ENCODE peak calls at places on chromosome 16, in seven cellular contexts. One of them, this sample, is unnamed. For H3K27me3, the result is how much of the 10 kb centered on the place peaks cover.

GRCh38 chr16:7016986-7017385 is 315.7 kb upstream of the RBFOX1 start:
- DNase-seq in H9: no peak
- DNase-seq in cardiac muscle cell: no peak
- DNase-seq in right lobe of liver: no peak
- DNase-seq in pancreas: no peak
- DNase-seq in colonic mucosa: no peak
- DNase-seq in ascending aorta: no peak
- DNase-seq in this sample: no peak

GRCh38 chr16:53257001-53257400 is 177.3 kb upstream of the RBL2 start:
- DNase-seq in H9: no peak
- DNase-seq in cardiac muscle cell: no peak
- DNase-seq in right lobe of liver: no peak
- DNase-seq in pancreas: no peak
- DNase-seq in colonic mucosa: no peak
- DNase-seq in ascending aorta: no peak
- DNase-seq in this sample: no peak

GRCh38 chr16:63890072-63890471 is 1231.8 kb downstream of the CDH11 start:
- DNase-seq in H9: no peak
- DNase-seq in cardiac muscle cell: no peak
- DNase-seq in right lobe of liver: no peak
- DNase-seq in pancreas: peak
- DNase-seq in colonic mucosa: peak
- DNase-seq in ascending aorta: no peak
- DNase-seq in this sample: no peak

GRCh38 chr16:88329726-88330700 is 52.7 kb upstream of the ZNF469 start:
- DNase-seq in H9: no peak
- DNase-seq in cardiac muscle cell: no peak
- DNase-seq in right lobe of liver: no peak
- DNase-seq in pancreas: no peak
- DNase-seq in colonic mucosa: no peak
- DNase-seq in ascending aorta: no peak
- DNase-seq in this sample: no peak

GRCh38 chr16:82756283-82756599 is 129.5 kb downstream of the CDH13 start:
- DNase-seq in H9: no peak
- DNase-seq in cardiac muscle cell: no peak
- DNase-seq in right lobe of liver: no peak
- DNase-seq in pancreas: no peak
- DNase-seq in colonic mucosa: no peak
- DNase-seq in ascending aorta: no peak
- DNase-seq in this sample: no peak

GRCh38 chr16:75379911-75380847 is 53.1 kb downstream of the CFDP1 start:
- DNase-seq in H9: no peak
- DNase-seq in cardiac muscle cell: no peak
- DNase-seq in right lobe of liver: no peak
- DNase-seq in pancreas: no peak
- DNase-seq in colonic mucosa: peak
- DNase-seq in ascending aorta: no peak
- DNase-seq in this sample: no peak

GRCh38 chr16:32116080-32116479 is 137.0 kb upstream of the TP53TG3D start:
- DNase-seq in H9: no peak
- DNase-seq in cardiac muscle cell: no peak
- DNase-seq in right lobe of liver: no peak
- DNase-seq in pancreas: no peak
- DNase-seq in colonic mucosa: no peak
- DNase-seq in ascending aorta: no peak
- DNase-seq in this sample: no peak

GRCh38 chr16:72996291-72997062 is 51.5 kb downstream of the ZFHX3 start:
- DNase-seq in H9: no peak
- DNase-seq in cardiac muscle cell: no peak
- DNase-seq in right lobe of liver: no peak
- DNase-seq in pancreas: peak
- DNase-seq in colonic mucosa: peak
- DNase-seq in ascending aorta: peak
- DNase-seq in this sample: peak

GRCh38 chr16:56013962-56014552 is 138.9 kb upstream of the CES5A start:
- DNase-seq in H9: peak
- DNase-seq in cardiac muscle cell: peak
- DNase-seq in right lobe of liver: peak
- DNase-seq in pancreas: peak
- DNase-seq in colonic mucosa: peak
- DNase-seq in ascending aorta: no peak
- DNase-seq in this sample: no peak

GRCh38 chr16:88298882-88299745 is 83.6 kb upstream of the ZNF469 start:
- DNase-seq in H9: no peak
- DNase-seq in cardiac muscle cell: no peak
- DNase-seq in right lobe of liver: peak
- DNase-seq in pancreas: no peak
- DNase-seq in colonic mucosa: no peak
- DNase-seq in ascending aorta: no peak
- DNase-seq in this sample: no peak

GRCh38 chr16:73062640-73063283 is 14.8 kb upstream of the ZFHX3 start:
- DNase-seq in H9: peak
- DNase-seq in cardiac muscle cell: no peak
- DNase-seq in right lobe of liver: no peak
- DNase-seq in pancreas: no peak
- DNase-seq in colonic mucosa: no peak
- DNase-seq in ascending aorta: no peak
- DNase-seq in this sample: no peak

GRCh38 chr16:56300901-56301351 is 109.6 kb downstream of the GNAO1 start:
- DNase-seq in H9: no peak
- DNase-seq in cardiac muscle cell: no peak
- DNase-seq in right lobe of liver: no peak
- DNase-seq in pancreas: no peak
- DNase-seq in colonic mucosa: no peak
- DNase-seq in ascending aorta: no peak
- DNase-seq in this sample: no peak

GRCh38 chr16:15854061-15854460 is 2.8 kb downstream of the MYH11 start:
- DNase-seq in H9: no peak
- DNase-seq in cardiac muscle cell: no peak
- DNase-seq in right lobe of liver: no peak
- DNase-seq in pancreas: no peak
- DNase-seq in colonic mucosa: no peak
- DNase-seq in ascending aorta: no peak
- DNase-seq in this sample: no peak
- H3K27me3 ChIP-seq in H9: under half
- H3K27me3 ChIP-seq in cardiac muscle cell: half or more
- H3K27me3 ChIP-seq in right lobe of liver: under half
- H3K27me3 ChIP-seq in pancreas: under half
- H3K27me3 ChIP-seq in colonic mucosa: under half
- H3K27me3 ChIP-seq in ascending aorta: under half
- H3K27me3 ChIP-seq in this sample: under half

DNA sequence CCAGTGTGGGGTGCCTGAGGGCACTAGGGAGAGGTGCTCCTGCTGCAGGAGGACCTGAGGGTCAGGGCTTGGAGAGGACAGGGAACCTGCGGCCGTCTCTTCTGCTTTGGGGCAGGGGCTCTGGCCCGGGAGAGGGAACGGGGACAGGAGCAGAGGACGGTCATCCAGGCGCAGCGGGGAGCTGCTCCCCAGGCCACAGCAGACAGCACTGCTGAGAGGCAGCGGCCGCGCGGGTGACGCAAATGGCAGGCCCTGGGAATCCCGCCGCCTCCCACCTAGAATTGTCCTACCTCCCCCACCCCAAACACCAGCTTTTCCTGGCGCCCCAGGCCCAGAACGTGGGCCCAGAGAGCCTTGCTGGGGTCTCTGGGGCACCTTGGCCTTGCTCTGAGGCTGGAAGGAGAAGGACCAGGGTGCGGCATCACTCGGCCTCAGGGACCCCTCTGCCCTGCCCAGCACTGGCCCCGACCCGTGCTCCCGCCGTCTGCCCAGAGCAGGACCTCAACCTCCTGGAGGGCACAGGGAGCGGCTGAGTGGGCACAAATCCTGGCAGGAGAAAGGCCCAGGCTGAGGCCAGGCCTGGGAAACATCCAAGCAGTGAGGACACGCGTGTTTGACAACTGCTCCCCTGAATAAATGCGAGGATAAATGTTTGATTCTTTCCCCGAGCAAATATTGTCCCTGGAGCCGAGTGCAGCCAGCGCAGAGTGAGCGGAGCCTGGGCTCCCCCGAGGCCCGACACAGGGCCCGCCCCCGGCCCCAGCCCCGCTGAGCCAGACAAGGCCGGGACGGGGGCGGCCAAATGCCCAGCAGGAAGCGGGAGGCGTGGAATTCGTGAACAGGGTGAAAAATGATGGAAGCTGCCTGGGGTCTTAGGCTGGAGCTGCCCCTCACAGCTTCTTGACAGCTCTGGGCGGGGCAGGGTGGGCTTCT is 8.5 kb downstream of the SSTR5 start:
- DNase-seq in H9: no peak
- DNase-seq in cardiac muscle cell: no peak
- DNase-seq in right lobe of liver: no peak
- DNase-seq in pancreas: no peak
- DNase-seq in colonic mucosa: no peak
- DNase-seq in ascending aorta: no peak
- DNase-seq in this sample: no peak
- H3K27me3 ChIP-seq in H9: under half
- H3K27me3 ChIP-seq in cardiac muscle cell: under half
- H3K27me3 ChIP-seq in right lobe of liver: under half
- H3K27me3 ChIP-seq in pancreas: under half
- H3K27me3 ChIP-seq in colonic mucosa: under half
- H3K27me3 ChIP-seq in ascending aorta: under half
- H3K27me3 ChIP-seq in this sample: half or more

DNA sequence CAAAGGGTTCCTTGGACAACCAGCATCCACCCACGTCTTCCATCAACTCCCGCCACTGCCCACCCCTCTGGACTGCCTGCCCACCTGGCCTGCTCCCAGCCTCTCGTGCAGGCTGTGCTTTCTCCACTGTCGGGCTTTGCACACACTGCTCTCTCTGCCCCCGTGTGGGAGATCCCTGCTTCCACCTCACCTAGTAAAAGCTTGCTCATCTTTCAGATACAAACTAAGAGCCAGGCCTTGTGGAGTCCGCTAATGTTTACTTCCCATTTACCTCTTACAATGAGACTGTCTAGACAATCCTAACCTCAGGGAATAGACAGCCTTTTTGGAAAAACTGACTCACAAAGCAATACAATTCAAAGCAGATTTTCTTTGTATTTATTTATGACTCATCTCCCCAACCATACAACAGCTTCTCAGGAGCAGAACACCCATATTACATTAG is 67.6 kb downstream of the USP31 start:
- DNase-seq in H9: no peak
- DNase-seq in cardiac muscle cell: no peak
- DNase-seq in right lobe of liver: no peak
- DNase-seq in pancreas: no peak
- DNase-seq in colonic mucosa: no peak
- DNase-seq in ascending aorta: no peak
- DNase-seq in this sample: no peak
- H3K27me3 ChIP-seq in H9: under half
- H3K27me3 ChIP-seq in cardiac muscle cell: under half
- H3K27me3 ChIP-seq in right lobe of liver: under half
- H3K27me3 ChIP-seq in pancreas: under half
- H3K27me3 ChIP-seq in colonic mucosa: under half
- H3K27me3 ChIP-seq in ascending aorta: under half
- H3K27me3 ChIP-seq in this sample: under half

GRCh38 chr16:85257483-85257882 is 145.2 kb upstream of the CIBAR2 start:
- DNase-seq in H9: no peak
- DNase-seq in cardiac muscle cell: no peak
- DNase-seq in right lobe of liver: no peak
- DNase-seq in pancreas: no peak
- DNase-seq in colonic mucosa: no peak
- DNase-seq in ascending aorta: no peak
- DNase-seq in this sample: no peak

GRCh38 chr16:85258166-85258565 is 145.9 kb upstream of the CIBAR2 start:
- DNase-seq in H9: no peak
- DNase-seq in cardiac muscle cell: no peak
- DNase-seq in right lobe of liver: no peak
- DNase-seq in pancreas: no peak
- DNase-seq in colonic mucosa: no peak
- DNase-seq in ascending aorta: no peak
- DNase-seq in this sample: no peak

GRCh38 chr16:85259831-85260165 is 147.5 kb upstream of the CIBAR2 start:
- DNase-seq in H9: no peak
- DNase-seq in cardiac muscle cell: no peak
- DNase-seq in right lobe of liver: no peak
- DNase-seq in pancreas: no peak
- DNase-seq in colonic mucosa: no peak
- DNase-seq in ascending aorta: no peak
- DNase-seq in this sample: no peak

GRCh38 chr16:85258616-85259015 is 146.3 kb upstream of the CIBAR2 start:
- DNase-seq in H9: no peak
- DNase-seq in cardiac muscle cell: no peak
- DNase-seq in right lobe of liver: no peak
- DNase-seq in pancreas: no peak
- DNase-seq in colonic mucosa: no peak
- DNase-seq in ascending aorta: no peak
- DNase-seq in this sample: no peak

DNA sequence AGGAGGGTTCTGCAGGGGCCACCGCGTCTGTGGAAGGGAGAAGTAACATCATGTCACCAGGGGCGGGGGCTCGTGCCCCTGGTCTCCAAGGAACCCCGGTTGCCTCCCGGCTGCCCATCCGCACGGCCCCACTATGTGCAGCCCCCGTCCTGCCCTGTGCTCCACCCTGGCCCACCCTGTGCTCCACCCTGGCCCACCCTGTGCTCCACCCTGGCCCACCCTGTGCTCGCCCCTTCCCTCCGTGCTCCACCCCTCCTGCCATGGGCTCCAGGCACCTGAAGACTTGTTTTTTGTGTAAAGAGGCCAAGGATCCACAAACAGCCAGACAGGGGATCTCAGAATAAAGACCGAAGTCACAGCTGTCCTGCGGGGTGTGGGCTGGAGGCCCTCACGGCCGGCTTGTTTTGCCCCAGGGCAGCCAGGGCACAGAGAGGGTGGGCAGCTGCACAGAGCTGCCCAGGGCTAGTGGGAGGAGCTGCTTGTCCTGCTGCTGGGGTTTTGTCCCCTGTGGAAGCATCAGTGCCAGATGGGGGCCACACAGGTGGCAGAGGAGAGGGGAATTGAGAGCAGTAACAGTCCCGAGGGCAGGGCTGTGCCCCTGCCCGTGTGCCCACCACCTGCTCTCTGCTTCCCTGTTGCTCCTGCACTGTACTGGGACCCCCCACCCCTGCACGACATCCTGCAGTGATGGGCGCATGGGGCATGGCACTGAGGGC is 147.0 kb upstream of the CIBAR2 start:
- DNase-seq in H9: no peak
- DNase-seq in cardiac muscle cell: no peak
- DNase-seq in right lobe of liver: no peak
- DNase-seq in pancreas: no peak
- DNase-seq in colonic mucosa: no peak
- DNase-seq in ascending aorta: no peak
- DNase-seq in this sample: no peak
- H3K27me3 ChIP-seq in H9: under half
- H3K27me3 ChIP-seq in cardiac muscle cell: under half
- H3K27me3 ChIP-seq in right lobe of liver: under half
- H3K27me3 ChIP-seq in pancreas: under half
- H3K27me3 ChIP-seq in colonic mucosa: under half
- H3K27me3 ChIP-seq in ascending aorta: under half
- H3K27me3 ChIP-seq in this sample: under half

GRCh38 chr16:57555831-57556230 is 13.4 kb downstream of the ADGRG5 start:
- DNase-seq in H9: no peak
- DNase-seq in cardiac muscle cell: no peak
- DNase-seq in right lobe of liver: no peak
- DNase-seq in pancreas: no peak
- DNase-seq in colonic mucosa: no peak
- DNase-seq in ascending aorta: no peak
- DNase-seq in this sample: no peak
- H3K27me3 ChIP-seq in H9: under half
- H3K27me3 ChIP-seq in cardiac muscle cell: under half
- H3K27me3 ChIP-seq in right lobe of liver: under half
- H3K27me3 ChIP-seq in pancreas: under half
- H3K27me3 ChIP-seq in colonic mucosa: under half
- H3K27me3 ChIP-seq in ascending aorta: under half
- H3K27me3 ChIP-seq in this sample: under half